ENCODE peak calls at places on chromosomes 16 and 17, in six cellular contexts. J, G, D, M, C and E are unnamed samples.

GRCh38 chr16:66395806-66396555 is 29.5 kb downstream of the CDH5 start:
- DNase-seq in J (no peak), G (no peak), D (no peak), M (no peak), C (no peak), E (no peak)

GRCh38 chr16:89026121-89026612 is 49.2 kb upstream of the CBFA2T3 start:
- DNase-seq in J (no peak), G (no peak), D (no peak), M (no peak), C (no peak), E (no peak)

GRCh38 chr16:50607970-50608557 is 59.9 kb downstream of the NKD1 start:
- DNase-seq in J (no peak), G (no peak), D (no peak), M (no peak), C (no peak), E (no peak)

GRCh38 chr16:7400117-7400890 is 67.7 kb downstream of the RBFOX1 start:
- DNase-seq in J (no peak), G (no peak), D (no peak), M (no peak), C (no peak), E (no peak)

GRCh38 chr17:55898195-55898594 is 147.3 kb downstream of the PCTP start:
- DNase-seq in J (no peak), G (no peak), D (no peak), M (no peak), C (no peak), E (no peak)

GRCh38 chr17:59846391-59847165 is 46.2 kb downstream of the TUBD1 start:
- DNase-seq in J (no peak), G (no peak), D (peak; percentile 48), M (peak; percentile 43), C (peak; percentile 94), E (peak; percentile 85)

GRCh38 chr16:11386791-11387546 is 41.7 kb downstream of the RMI2 start:
- DNase-seq in J (peak; percentile 36), G (peak; percentile 41), D (peak; percentile 90), M (peak; percentile 82), C (no peak), E (no peak)

GRCh38 chr16:15775209-15775608 is 81.6 kb downstream of the MYH11 start:
- DNase-seq in J (no peak), G (no peak), D (no peak), M (peak; percentile 60), C (peak; percentile 58), E (no peak)

GRCh38 chr16:57959804-57960203 is 11.1 kb downstream of the CNGB1 start:
- DNase-seq in J (no peak), G (no peak), D (no peak), M (no peak), C (no peak), E (no peak)

GRCh38 chr17:29766796-29767327 is 144.2 kb upstream of the CORO6 start:
- DNase-seq in J (no peak), G (no peak), D (no peak), M (no peak), C (peak; percentile 5), E (no peak)

GRCh38 chr17:47286198-47286914 is 32.7 kb downstream of the ITGB3 start:
- DNase-seq in J (no peak), G (no peak), D (no peak), M (no peak), C (peak; percentile 26), E (no peak)

GRCh38 chr16:57446530-57447141 is 549 bp downstream of the CIAPIN1 start:
- DNase-seq in J (no peak), G (no peak), D (no peak), M (peak; percentile 40), C (peak; percentile 4), E (no peak)

GRCh38 chr16:88035292-88035691 is 84.1 kb downstream of the BANP start:
- DNase-seq in J (no peak), G (no peak), D (no peak), M (no peak), C (no peak), E (no peak)

GRCh38 chr16:3120435-3120834 is 8.0 kb downstream of the ZNF205 start:
- DNase-seq in J (no peak), G (no peak), D (no peak), M (no peak), C (no peak), E (no peak)

GRCh38 chr16:58352690-58353089 is 39.6 kb upstream of the GINS3 start:
- DNase-seq in J (no peak), G (no peak), D (no peak), M (no peak), C (no peak), E (no peak)

GRCh38 chr16:17448640-17449638 is 21.8 kb downstream of the XYLT1 start:
- DNase-seq in J (no peak), G (no peak), D (no peak), M (no peak), C (no peak), E (no peak)

GRCh38 chr16:47970291-47970931 is 185.4 kb downstream of the ABCC12 start:
- DNase-seq in J (peak; percentile 70), G (no peak), D (no peak), M (peak; percentile 87), C (peak; percentile 47), E (peak; percentile 14)

GRCh38 chr17:14156689-14157088 is 80.0 kb downstream of the CDRT15 start:
- DNase-seq in J (no peak), G (no peak), D (no peak), M (no peak), C (peak; percentile 57), E (no peak)

GRCh38 chr17:61729690-61730268 is 133.5 kb downstream of the BRIP1 start:
- DNase-seq in J (no peak), G (no peak), D (no peak), M (peak; percentile 2), C (peak; percentile 40), E (no peak)

GRCh38 chr17:55570360-55570759 is 59.1 kb upstream of the SMIM36 start:
- DNase-seq in J (no peak), G (no peak), D (no peak), M (no peak), C (no peak), E (no peak)

GRCh38 chr16:80985611-80986010 is 21.1 kb downstream of the CMC2 start:
- DNase-seq in J (no peak), G (no peak), D (no peak), M (peak; percentile 24), C (no peak), E (no peak)

GRCh38 chr16:3023415-3023668 is 400 bp downstream of the HCFC1R1 start:
- DNase-seq in J (no peak), G (no peak), D (no peak), M (peak; percentile 78), C (peak; percentile 66), E (no peak)

GRCh38 chr16:89863741-89864391 is 9.5 kb upstream of the TCF25 start:
- DNase-seq in J (no peak), G (no peak), D (no peak), M (peak; percentile 52), C (peak; percentile 40), E (peak; percentile 4)

GRCh38 chr17:81665205-81666091 is 957 bp downstream of the OXLD1 start:
- DNase-seq in J (no peak), G (no peak), D (peak; percentile 35), M (peak; percentile 51), C (peak; percentile 6), E (no peak)

GRCh38 chr16:65119905-65120341 is 1.9 kb downstream of the CDH11 start:
- DNase-seq in J (peak; percentile 48), G (no peak), D (no peak), M (peak; percentile 54), C (peak; percentile 76), E (no peak)

GRCh38 chr17:30380106-30380420 is 1.3 kb downstream of the CPD start:
- DNase-seq in J (no peak), G (no peak), D (no peak), M (no peak), C (peak; percentile 43), E (peak; percentile 18)

GRCh38 chr17:48095611-48096010 is 5.7 kb downstream of the CBX1 start:
- DNase-seq in J (no peak), G (no peak), D (no peak), M (no peak), C (no peak), E (no peak)

GRCh38 chr16:72983241-72983640 is 64.7 kb downstream of the ZFHX3 start:
- DNase-seq in J (no peak), G (no peak), D (no peak), M (no peak), C (no peak), E (no peak)

GRCh38 chr17:31902693-31903092 is 1.2 kb upstream of the UTP6 start:
- DNase-seq in J (no peak), G (no peak), D (no peak), M (no peak), C (no peak), E (no peak)

GRCh38 chr17:31903401-31903800 is 1.9 kb upstream of the UTP6 start:
- DNase-seq in J (no peak), G (no peak), D (no peak), M (no peak), C (no peak), E (no peak)

GRCh38 chr17:31908386-31908785 is 6.9 kb upstream of the UTP6 start:
- DNase-seq in J (no peak), G (no peak), D (no peak), M (no peak), C (no peak), E (no peak)

GRCh38 chr17:31907342-31907975 is 6.0 kb upstream of the UTP6 start:
- DNase-seq in J (no peak), G (no peak), D (no peak), M (peak; percentile 6), C (peak; percentile 70), E (no peak)
- H3K4me2 ChIP-seq in J (no peak overlapping the region), G (no peak overlapping the region), D (no peak overlapping the region), M (no peak overlapping the region), C (peak overlapping the region; percentile 58), E (no peak overlapping the region)

GRCh38 chr17:75288359-75288758 is 874 bp downstream of the SLC25A19 start:
- DNase-seq in J (no peak), G (no peak), D (no peak), M (no peak), C (no peak), E (no peak)
- H3K9ac ChIP-seq in J (no peak overlapping the region), G (no peak overlapping the region), D (peak overlapping the region; percentile 65), M (no peak overlapping the region), C (no peak overlapping the region), E (no peak overlapping the region)

GRCh38 chr16:85377388-85378144 is 235.6 kb upstream of the GSE1 start:
- DNase-seq in J (no peak), G (no peak), D (no peak), M (no peak), C (no peak), E (no peak)
- H2BK120ac ChIP-seq in J (no peak overlapping the region), G (no peak overlapping the region), D (no peak overlapping the region), M (no peak overlapping the region), C (no peak overlapping the region), E (peak overlapping the region; percentile 7)

DNA sequence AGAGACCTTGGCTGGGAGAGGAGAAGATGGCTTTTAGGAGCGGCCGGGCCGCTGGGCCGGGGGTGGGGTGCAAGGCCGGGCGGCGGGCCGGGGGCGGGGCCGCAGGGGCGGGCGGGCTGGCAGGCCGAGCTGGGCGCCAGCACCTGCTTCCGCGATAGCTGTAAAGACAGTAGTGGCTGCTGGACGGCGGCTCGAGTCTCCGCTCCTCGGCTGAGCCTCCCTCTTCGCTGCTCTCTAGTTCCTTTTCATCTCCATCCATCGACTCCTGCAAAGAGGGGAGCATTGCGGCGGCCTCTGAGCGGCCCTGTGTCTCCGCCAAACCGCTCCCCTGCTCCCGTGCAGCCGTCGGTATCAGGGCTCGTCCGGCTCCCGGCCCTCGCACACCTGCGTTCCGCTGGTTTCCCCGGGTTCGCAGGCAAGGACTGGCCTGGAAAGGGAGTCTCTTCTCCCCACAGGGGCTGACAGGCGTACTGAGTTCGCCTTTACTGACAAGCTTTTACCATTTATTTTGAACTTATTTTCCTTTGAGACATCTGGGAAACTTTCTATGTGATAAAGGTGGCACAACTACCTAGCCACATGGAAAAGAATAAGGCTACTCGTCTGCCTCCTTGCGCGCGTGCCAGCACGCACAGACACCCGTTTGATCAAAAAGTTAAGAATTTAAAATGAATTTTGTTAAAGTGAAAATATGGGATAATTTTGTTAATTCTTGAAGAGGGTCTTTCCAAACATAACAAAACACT is at the start of gene C17orf75:
- DNase-seq in J (peak; percentile 66), G (no peak), D (peak; percentile 87), M (peak; percentile 84), C (peak; percentile 70), E (peak; percentile 17)
- H3K4me2 ChIP-seq in J (peak within 1 kb of the TSS; percentile 74), G (peak within 1 kb of the TSS; percentile 91), D (peak within 1 kb of the TSS; percentile 41), M (peak within 1 kb of the TSS; percentile 36), C (peak within 1 kb of the TSS; percentile 90), E (peak within 1 kb of the TSS; percentile 82)